ENCODE peak calls at places on chromosomes 6 and 20, in nine cellular contexts. One of them, this sample, is unnamed.

GRCh38 chr6:50998905-50999304 is 180.2 kb downstream of the TFAP2B start:
- DNase-seq in H54: no peak
- DNase-seq in ACHN: no peak
- DNase-seq in Karpas-422: no peak
- DNase-seq in Kasumi-1: no peak
- DNase-seq in activated naive CD4-positive, alpha-beta T cell: no peak
- DNase-seq in fibroblast of gingiva: peak
- DNase-seq in activated CD4-positive, alpha-beta T cell treated with anti-CD3 and anti-CD28 coated beads, Interleukin-2, amount 50 U/mL, for 1 hour: no peak
- DNase-seq in stimulated activated CD4-positive, alpha-beta T cell treated with anti-CD3 and anti-CD28 coated beads, Interleukin-2, amount 100 ng/mL, for 48 hours: no peak
- DNase-seq in this sample: no peak

GRCh38 chr20:42435230-42435629 is 754.5 kb downstream of the PTPRT start:
- DNase-seq in activated CD4-positive, alpha-beta T cell treated with anti-CD3 and anti-CD28 coated beads, Interleukin-2, amount 50 U/mL, for 1 hour: no peak
- DNase-seq in fibroblast of gingiva: no peak
- DNase-seq in activated naive CD4-positive, alpha-beta T cell: no peak
- DNase-seq in H54: no peak
- DNase-seq in Kasumi-1: no peak
- DNase-seq in Karpas-422: peak
- DNase-seq in stimulated activated CD4-positive, alpha-beta T cell treated with anti-CD3 and anti-CD28 coated beads, Interleukin-2, amount 100 ng/mL, for 48 hours: no peak
- DNase-seq in ACHN: no peak
- DNase-seq in this sample: no peak

GRCh38 chr6:131966443-131966842 is 15.3 kb upstream of the CCN2 start:
- DNase-seq in Karpas-422: no peak
- DNase-seq in fibroblast of gingiva: peak
- DNase-seq in activated naive CD4-positive, alpha-beta T cell: no peak
- DNase-seq in activated CD4-positive, alpha-beta T cell treated with anti-CD3 and anti-CD28 coated beads, Interleukin-2, amount 50 U/mL, for 1 hour: no peak
- DNase-seq in Kasumi-1: no peak
- DNase-seq in ACHN: no peak
- DNase-seq in H54: no peak
- DNase-seq in stimulated activated CD4-positive, alpha-beta T cell treated with anti-CD3 and anti-CD28 coated beads, Interleukin-2, amount 100 ng/mL, for 48 hours: no peak
- DNase-seq in this sample: no peak

GRCh38 chr20:6966721-6967120 is 199.2 kb downstream of the BMP2 start:
- DNase-seq in fibroblast of gingiva: peak
- DNase-seq in H54: no peak
- DNase-seq in activated CD4-positive, alpha-beta T cell treated with anti-CD3 and anti-CD28 coated beads, Interleukin-2, amount 50 U/mL, for 1 hour: no peak
- DNase-seq in Kasumi-1: no peak
- DNase-seq in activated naive CD4-positive, alpha-beta T cell: no peak
- DNase-seq in ACHN: no peak
- DNase-seq in stimulated activated CD4-positive, alpha-beta T cell treated with anti-CD3 and anti-CD28 coated beads, Interleukin-2, amount 100 ng/mL, for 48 hours: no peak
- DNase-seq in Karpas-422: no peak
- DNase-seq in this sample: no peak

GRCh38 chr20:46089076-46089337 is 755 bp downstream of the NCOA5 start:
- DNase-seq in stimulated activated CD4-positive, alpha-beta T cell treated with anti-CD3 and anti-CD28 coated beads, Interleukin-2, amount 100 ng/mL, for 48 hours: no peak
- DNase-seq in ACHN: no peak
- DNase-seq in activated CD4-positive, alpha-beta T cell treated with anti-CD3 and anti-CD28 coated beads, Interleukin-2, amount 50 U/mL, for 1 hour: no peak
- DNase-seq in activated naive CD4-positive, alpha-beta T cell: no peak
- DNase-seq in Karpas-422: no peak
- DNase-seq in fibroblast of gingiva: no peak
- DNase-seq in Kasumi-1: no peak
- DNase-seq in H54: no peak
- DNase-seq in this sample: no peak

GRCh38 chr6:133613231-133613630 is 275.7 kb upstream of the TCF21 start:
- DNase-seq in fibroblast of gingiva: no peak
- DNase-seq in Kasumi-1: no peak
- DNase-seq in stimulated activated CD4-positive, alpha-beta T cell treated with anti-CD3 and anti-CD28 coated beads, Interleukin-2, amount 100 ng/mL, for 48 hours: no peak
- DNase-seq in Karpas-422: no peak
- DNase-seq in activated CD4-positive, alpha-beta T cell treated with anti-CD3 and anti-CD28 coated beads, Interleukin-2, amount 50 U/mL, for 1 hour: no peak
- DNase-seq in activated naive CD4-positive, alpha-beta T cell: no peak
- DNase-seq in H54: no peak
- DNase-seq in ACHN: no peak
- DNase-seq in this sample: no peak

GRCh38 chr6:112575309-112575834 is 228.2 kb downstream of the RFPL4B start:
- DNase-seq in ACHN: no peak
- DNase-seq in H54: no peak
- DNase-seq in activated CD4-positive, alpha-beta T cell treated with anti-CD3 and anti-CD28 coated beads, Interleukin-2, amount 50 U/mL, for 1 hour: no peak
- DNase-seq in Kasumi-1: no peak
- DNase-seq in fibroblast of gingiva: no peak
- DNase-seq in activated naive CD4-positive, alpha-beta T cell: no peak
- DNase-seq in stimulated activated CD4-positive, alpha-beta T cell treated with anti-CD3 and anti-CD28 coated beads, Interleukin-2, amount 100 ng/mL, for 48 hours: no peak
- DNase-seq in Karpas-422: peak
- DNase-seq in this sample: peak

GRCh38 chr20:18252597-18253451 is 35.5 kb upstream of the ZNF133 start:
- DNase-seq in activated CD4-positive, alpha-beta T cell treated with anti-CD3 and anti-CD28 coated beads, Interleukin-2, amount 50 U/mL, for 1 hour: no peak
- DNase-seq in ACHN: peak
- DNase-seq in Kasumi-1: no peak
- DNase-seq in fibroblast of gingiva: no peak
- DNase-seq in activated naive CD4-positive, alpha-beta T cell: no peak
- DNase-seq in H54: peak
- DNase-seq in stimulated activated CD4-positive, alpha-beta T cell treated with anti-CD3 and anti-CD28 coated beads, Interleukin-2, amount 100 ng/mL, for 48 hours: no peak
- DNase-seq in Karpas-422: no peak
- DNase-seq in this sample: no peak

GRCh38 chr6:96235927-96236326 is 220.2 kb downstream of the FUT9 start:
- DNase-seq in activated naive CD4-positive, alpha-beta T cell: no peak
- DNase-seq in stimulated activated CD4-positive, alpha-beta T cell treated with anti-CD3 and anti-CD28 coated beads, Interleukin-2, amount 100 ng/mL, for 48 hours: no peak
- DNase-seq in activated CD4-positive, alpha-beta T cell treated with anti-CD3 and anti-CD28 coated beads, Interleukin-2, amount 50 U/mL, for 1 hour: no peak
- DNase-seq in fibroblast of gingiva: no peak
- DNase-seq in Karpas-422: no peak
- DNase-seq in ACHN: peak
- DNase-seq in Kasumi-1: no peak
- DNase-seq in H54: no peak
- DNase-seq in this sample: no peak

GRCh38 chr6:138722425-138723371 is 50.9 kb upstream of the CCDC28A start:
- DNase-seq in H54: peak
- DNase-seq in Kasumi-1: no peak
- DNase-seq in Karpas-422: no peak
- DNase-seq in ACHN: no peak
- DNase-seq in stimulated activated CD4-positive, alpha-beta T cell treated with anti-CD3 and anti-CD28 coated beads, Interleukin-2, amount 100 ng/mL, for 48 hours: no peak
- DNase-seq in activated naive CD4-positive, alpha-beta T cell: no peak
- DNase-seq in fibroblast of gingiva: peak
- DNase-seq in activated CD4-positive, alpha-beta T cell treated with anti-CD3 and anti-CD28 coated beads, Interleukin-2, amount 50 U/mL, for 1 hour: no peak
- DNase-seq in this sample: no peak

GRCh38 chr6:144214029-144214428 is 63.7 kb downstream of the STX11 start:
- DNase-seq in Kasumi-1: no peak
- DNase-seq in Karpas-422: no peak
- DNase-seq in activated naive CD4-positive, alpha-beta T cell: no peak
- DNase-seq in H54: no peak
- DNase-seq in activated CD4-positive, alpha-beta T cell treated with anti-CD3 and anti-CD28 coated beads, Interleukin-2, amount 50 U/mL, for 1 hour: no peak
- DNase-seq in fibroblast of gingiva: no peak
- DNase-seq in stimulated activated CD4-positive, alpha-beta T cell treated with anti-CD3 and anti-CD28 coated beads, Interleukin-2, amount 100 ng/mL, for 48 hours: no peak
- DNase-seq in ACHN: no peak
- DNase-seq in this sample: no peak

GRCh38 chr20:46246527-46246926 is 61.8 kb downstream of the CDH22 start:
- DNase-seq in stimulated activated CD4-positive, alpha-beta T cell treated with anti-CD3 and anti-CD28 coated beads, Interleukin-2, amount 100 ng/mL, for 48 hours: no peak
- DNase-seq in H54: no peak
- DNase-seq in fibroblast of gingiva: no peak
- DNase-seq in ACHN: no peak
- DNase-seq in activated naive CD4-positive, alpha-beta T cell: no peak
- DNase-seq in activated CD4-positive, alpha-beta T cell treated with anti-CD3 and anti-CD28 coated beads, Interleukin-2, amount 50 U/mL, for 1 hour: no peak
- DNase-seq in Kasumi-1: no peak
- DNase-seq in Karpas-422: no peak
- DNase-seq in this sample: no peak

GRCh38 chr6:141326426-141326825 is 806.3 kb upstream of the GJE1 start:
- DNase-seq in Kasumi-1: no peak
- DNase-seq in H54: peak
- DNase-seq in Karpas-422: no peak
- DNase-seq in activated naive CD4-positive, alpha-beta T cell: no peak
- DNase-seq in activated CD4-positive, alpha-beta T cell treated with anti-CD3 and anti-CD28 coated beads, Interleukin-2, amount 50 U/mL, for 1 hour: peak
- DNase-seq in stimulated activated CD4-positive, alpha-beta T cell treated with anti-CD3 and anti-CD28 coated beads, Interleukin-2, amount 100 ng/mL, for 48 hours: peak
- DNase-seq in fibroblast of gingiva: peak
- DNase-seq in ACHN: peak
- DNase-seq in this sample: no peak

GRCh38 chr6:143755301-143755744 is 77.6 kb downstream of the PHACTR2 start:
- DNase-seq in Kasumi-1: no peak
- DNase-seq in fibroblast of gingiva: peak
- DNase-seq in ACHN: no peak
- DNase-seq in activated naive CD4-positive, alpha-beta T cell: no peak
- DNase-seq in H54: no peak
- DNase-seq in activated CD4-positive, alpha-beta T cell treated with anti-CD3 and anti-CD28 coated beads, Interleukin-2, amount 50 U/mL, for 1 hour: no peak
- DNase-seq in stimulated activated CD4-positive, alpha-beta T cell treated with anti-CD3 and anti-CD28 coated beads, Interleukin-2, amount 100 ng/mL, for 48 hours: no peak
- DNase-seq in Karpas-422: no peak
- DNase-seq in this sample: no peak

GRCh38 chr6:79813143-79813542 is 134.2 kb downstream of the ELOVL4 start:
- DNase-seq in stimulated activated CD4-positive, alpha-beta T cell treated with anti-CD3 and anti-CD28 coated beads, Interleukin-2, amount 100 ng/mL, for 48 hours: no peak
- DNase-seq in fibroblast of gingiva: no peak
- DNase-seq in Karpas-422: no peak
- DNase-seq in ACHN: no peak
- DNase-seq in H54: no peak
- DNase-seq in activated CD4-positive, alpha-beta T cell treated with anti-CD3 and anti-CD28 coated beads, Interleukin-2, amount 50 U/mL, for 1 hour: no peak
- DNase-seq in Kasumi-1: no peak
- DNase-seq in activated naive CD4-positive, alpha-beta T cell: no peak
- DNase-seq in this sample: no peak

GRCh38 chr6:158262082-158262481 is 50.2 kb upstream of the TULP4 start:
- DNase-seq in activated naive CD4-positive, alpha-beta T cell: no peak
- DNase-seq in Karpas-422: no peak
- DNase-seq in Kasumi-1: no peak
- DNase-seq in activated CD4-positive, alpha-beta T cell treated with anti-CD3 and anti-CD28 coated beads, Interleukin-2, amount 50 U/mL, for 1 hour: no peak
- DNase-seq in ACHN: no peak
- DNase-seq in H54: no peak
- DNase-seq in fibroblast of gingiva: no peak
- DNase-seq in stimulated activated CD4-positive, alpha-beta T cell treated with anti-CD3 and anti-CD28 coated beads, Interleukin-2, amount 100 ng/mL, for 48 hours: no peak
- DNase-seq in this sample: no peak